ENCODE peak calls at places on chromosomes 16 and 17, in five cellular contexts. X, N, W, S and C are unnamed samples. For H3K36me3, the result is how much of the 10 kb centered on the place peaks cover.

GRCh38 chr16:31452631-31453106 is 6.6 kb upstream of the ARMC5 start:
- DNase-seq in S (peak), N (peak), X (no peak), W (no peak), C (no peak)

GRCh38 chr17:44210342-44211192 is 8.9 kb downstream of the UBTF start:
- DNase-seq in N (peak), W (peak), X (peak), S (peak), C (peak)

GRCh38 chr17:40542562-40543411 is 22.5 kb downstream of the CCR7 start:
- DNase-seq in W (peak), X (peak), N (peak), S (peak), C (no peak)

GRCh38 chr17:44552361-44552760 is 4.9 kb upstream of the FZD2 start:
- DNase-seq in X (peak), N (no peak), S (no peak), W (no peak), C (no peak)

GRCh38 chr16:14600164-14600563 is 29.9 kb downstream of the PARN start:
- DNase-seq in X (no peak), W (no peak), S (no peak), N (no peak), C (no peak)

GRCh38 chr16:82439678-82440293 is 187.0 kb upstream of the CDH13 start:
- DNase-seq in W (no peak), S (no peak), X (no peak), N (no peak), C (peak)

GRCh38 chr17:63881935-63882601 is at the start of gene GH2:
- DNase-seq in X (peak), S (no peak), N (no peak), W (peak), C (peak)

GRCh38 chr17:63446981-63447687 is 1.0 kb upstream of the CYB561 start:
- DNase-seq in S (no peak), W (peak), N (no peak), X (peak), C (no peak)

GRCh38 chr16:18582902-18583301 is 21.0 kb upstream of the NOMO2 start:
- DNase-seq in N (no peak), W (no peak), S (no peak), X (no peak), C (no peak)

GRCh38 chr17:68197091-68197996 is 50.5 kb upstream of the AMZ2 start:
- DNase-seq in S (no peak), N (peak), W (no peak), X (peak), C (no peak)

GRCh38 chr17:76368545-76368944 is 14.8 kb upstream of the PRPSAP1 start:
- DNase-seq in W (no peak), X (no peak), N (no peak), S (no peak), C (no peak)

GRCh38 chr16:64910351-64910750 is 211.5 kb downstream of the CDH11 start:
- DNase-seq in W (peak), N (peak), S (no peak), X (no peak), C (no peak)

GRCh38 chr16:30743690-30744089 is 4.5 kb upstream of the PHKG2 start:
- DNase-seq in N (peak), S (peak), X (no peak), W (no peak), C (no peak)

GRCh38 chr17:64084086-64084939 is 45.6 kb downstream of the ERN1 start:
- DNase-seq in N (no peak), X (peak), W (peak), S (no peak), C (no peak)

GRCh38 chr17:73650147-73650546 is 5.9 kb upstream of the SDK2 start:
- DNase-seq in W (no peak), X (no peak), N (peak), S (no peak), C (peak)

GRCh38 chr17:28563475-28563874 is 7.8 kb downstream of the PIGS start:
- DNase-seq in N (no peak), X (no peak), W (no peak), S (no peak), C (no peak)

GRCh38 chr17:6420173-6420641 is 14.7 kb downstream of the AIPL1 start:
- DNase-seq in W (peak), S (no peak), N (no peak), X (no peak), C (no peak)

GRCh38 chr17:21129023-21129681 is 2.4 kb downstream of the DHRS7B start:
- DNase-seq in X (no peak), W (peak), S (no peak), N (no peak), C (no peak)

GRCh38 chr16:71188956-71189712 is 41.4 kb downstream of the HYDIN start:
- DNase-seq in X (no peak), S (no peak), W (no peak), N (no peak), C (no peak)

GRCh38 chr16:80718480-80719220 is 85.7 kb downstream of the CDYL2 start:
- DNase-seq in W (peak), X (no peak), N (no peak), S (no peak), C (no peak)

GRCh38 chr16:85221810-85222150 is 109.5 kb upstream of the CIBAR2 start:
- DNase-seq in S (no peak), X (no peak), N (no peak), W (no peak), C (no peak)

GRCh38 chr17:80021600-80021999 is 14.1 kb downstream of the TBC1D16 start:
- DNase-seq in X (no peak), N (no peak), W (no peak), S (no peak), C (no peak)

GRCh38 chr16:88379694-88380040 is 3.1 kb upstream of the ZNF469 start:
- DNase-seq in X (no peak), S (no peak), N (peak), W (no peak), C (no peak)

GRCh38 chr17:57962441-57963148 is 7.4 kb upstream of the CUEDC1 start:
- DNase-seq in X (no peak), N (peak), W (no peak), S (no peak), C (no peak)

GRCh38 chr16:81237282-81237681 is 1.2 kb upstream of the BCO1 start:
- DNase-seq in X (peak), W (peak), N (peak), S (peak), C (no peak)

GRCh38 chr16:822909-823297 is 22.4 kb upstream of the GNG13 start:
- DNase-seq in S (no peak), W (no peak), N (no peak), X (no peak), C (no peak)

GRCh38 chr17:44062871-44063270 is 3.6 kb downstream of the LSM12 start:
- DNase-seq in W (no peak), N (no peak), S (no peak), X (no peak), C (no peak)

GRCh38 chr17:9645858-9646555 is 690 bp downstream of the USP43 start:
- DNase-seq in X (peak), N (no peak), S (no peak), W (peak), C (peak)

GRCh38 chr16:11719171-11719570 is 23.5 kb downstream of the TXNDC11 start:
- DNase-seq in W (no peak), N (no peak), X (no peak), S (no peak), C (no peak)

GRCh38 chr17:29292992-29293889 is 707 bp downstream of the NUFIP2 start:
- DNase-seq in S (peak), X (peak), N (peak), W (peak), C (peak)

GRCh38 chr17:40530531-40530987 is 29.1 kb upstream of the TNS4 start:
- DNase-seq in N (no peak), W (no peak), S (peak), X (peak), C (no peak)

GRCh38 chr16:85412911-85413520 is 200.1 kb upstream of the GSE1 start:
- DNase-seq in W (no peak), S (peak), X (peak), N (peak), C (no peak)

GRCh38 chr17:82272495-82273326 is 789 bp downstream of the CSNK1D start:
- DNase-seq in W (peak), X (peak), S (no peak), N (peak), C (peak)

GRCh38 chr17:78176548-78177025 is 8.2 kb downstream of the SYNGR2 start:
- DNase-seq in W (peak), S (peak), X (peak), N (peak), C (peak)

GRCh38 chr16:3654249-3654991 is at the start of gene DNASE1:
- DNase-seq in N (peak), W (peak), X (peak), S (peak), C (peak)

GRCh38 chr17:10646393-10646990 is 10.6 kb downstream of the MYH3 start:
- DNase-seq in W (peak), X (peak), S (peak), N (peak), C (peak)

GRCh38 chr16:79050063-79050462 is 550.5 kb downstream of the MAF start:
- DNase-seq in X (no peak), N (no peak), S (no peak), W (no peak), C (no peak)

GRCh38 chr17:5283531-5284315 is 1.6 kb downstream of the RABEP1 start:
- DNase-seq in X (no peak), S (no peak), N (no peak), W (no peak), C (no peak)

GRCh38 chr17:65287040-65287439 is 149.9 kb downstream of the RGS9 start:
- DNase-seq in S (no peak), X (no peak), N (no peak), W (no peak), C (no peak)

GRCh38 chr17:1252203-1252608 is 18.0 kb upstream of the BHLHA9 start:
- DNase-seq in N (no peak), S (no peak), W (peak), X (no peak), C (no peak)

DNA sequence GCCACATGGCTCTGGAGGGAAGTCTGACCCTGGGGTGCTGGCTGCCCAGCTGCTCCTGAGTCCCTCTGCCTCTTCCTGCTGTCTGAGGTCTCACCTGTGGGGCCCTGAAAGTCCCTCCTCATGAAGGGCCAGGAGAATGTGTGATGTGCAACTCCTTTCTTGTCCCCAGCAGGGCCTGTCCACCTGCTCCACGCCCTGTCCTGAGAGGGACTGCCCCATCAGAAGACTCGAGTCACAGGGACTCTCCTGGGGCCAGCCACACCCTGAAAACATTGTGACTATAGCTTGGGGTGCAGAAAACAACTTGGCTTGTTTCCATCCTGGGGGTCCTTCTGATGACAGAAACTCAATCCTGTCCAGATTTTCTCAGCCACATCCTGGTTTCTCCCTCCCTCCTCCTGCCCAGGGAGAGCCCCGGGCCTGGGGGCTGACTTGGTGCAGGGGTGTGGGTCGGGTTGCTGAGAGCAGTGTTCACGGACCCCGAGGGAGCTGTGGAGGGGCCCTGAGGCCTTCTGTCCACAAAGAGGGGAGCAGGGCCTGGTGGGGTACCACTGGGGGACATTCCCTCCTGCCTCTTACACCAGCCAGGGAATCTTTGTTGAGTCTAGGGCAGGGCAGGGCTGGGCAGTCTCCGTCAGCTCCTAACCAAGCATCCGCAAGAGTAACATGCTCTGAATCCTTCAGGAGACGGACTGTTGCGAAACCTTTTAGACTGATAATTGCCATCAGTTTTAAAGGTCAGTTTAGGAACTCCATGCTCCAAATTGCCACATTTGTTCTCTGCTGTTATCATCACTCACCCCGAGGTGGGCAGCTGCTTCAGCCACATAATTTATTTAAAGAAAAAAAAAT is 45.9 kb downstream of the NT5M start:
- DNase-seq in X (peak), W (no peak), N (no peak), S (peak), C (no peak)
- H3K27ac ChIP-seq in X (no peak), W (no peak), N (no peak), S (no peak), C (no peak)

DNA sequence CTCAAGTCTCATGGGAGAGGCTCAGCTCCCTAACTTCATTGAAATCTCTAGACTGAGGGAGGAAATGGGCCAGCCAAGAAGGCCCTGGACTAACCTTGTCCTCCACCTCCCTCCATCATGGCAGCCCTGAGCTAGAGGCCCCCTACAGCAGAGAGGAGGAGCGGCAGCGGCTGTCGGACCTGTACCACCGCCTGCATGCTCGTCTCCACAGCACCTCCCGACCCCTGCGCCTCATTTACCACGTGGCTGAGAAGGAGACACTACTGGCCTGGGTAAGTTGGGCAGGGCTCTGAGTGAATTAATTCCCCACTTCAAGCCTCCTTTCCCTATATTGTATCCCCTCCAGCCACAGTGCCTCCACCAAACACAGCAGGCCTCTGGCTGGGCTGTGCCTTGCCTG is 3.8 kb upstream of the SYCE1L start:
- DNase-seq in S (no peak), N (no peak), X (no peak), W (no peak), C (no peak)
- H3K36me3 ChIP-seq in S (half or more), N (under half), X (under half), W (under half), C (half or more)

DNA sequence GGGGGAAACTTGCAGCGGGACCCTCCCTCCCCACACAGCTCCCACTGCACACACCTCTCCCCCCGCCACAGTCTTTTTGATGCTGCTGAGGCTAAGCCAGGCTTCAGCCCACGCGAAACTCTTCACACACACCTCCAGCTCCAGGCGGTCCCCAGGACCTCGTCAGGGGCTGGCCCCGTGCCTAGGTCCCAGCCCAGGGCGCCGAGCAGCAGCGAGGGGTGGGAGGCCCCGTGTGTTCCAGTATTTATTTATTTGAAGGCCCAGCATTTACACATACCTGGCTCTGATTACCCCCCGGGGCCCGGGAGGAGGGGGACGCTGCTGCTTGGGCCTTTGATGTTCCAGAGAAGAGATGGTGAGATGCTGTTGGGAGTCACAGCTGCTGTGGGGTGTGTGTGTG is 44.9 kb upstream of the DLX4 start:
- DNase-seq in S (no peak), X (no peak), W (no peak), N (no peak), C (no peak)
- H3K27ac ChIP-seq in S (no peak), X (no peak), W (no peak), N (no peak), C (no peak)

GRCh38 chr16:56749806-56750491 is 20.0 kb downstream of the NUP93 start:
- DNase-seq in W (no peak), N (no peak), S (no peak), X (no peak), C (no peak)
- H3K36me3 ChIP-seq in W (under half), N (under half), S (under half), X (under half), C (under half)

DNA sequence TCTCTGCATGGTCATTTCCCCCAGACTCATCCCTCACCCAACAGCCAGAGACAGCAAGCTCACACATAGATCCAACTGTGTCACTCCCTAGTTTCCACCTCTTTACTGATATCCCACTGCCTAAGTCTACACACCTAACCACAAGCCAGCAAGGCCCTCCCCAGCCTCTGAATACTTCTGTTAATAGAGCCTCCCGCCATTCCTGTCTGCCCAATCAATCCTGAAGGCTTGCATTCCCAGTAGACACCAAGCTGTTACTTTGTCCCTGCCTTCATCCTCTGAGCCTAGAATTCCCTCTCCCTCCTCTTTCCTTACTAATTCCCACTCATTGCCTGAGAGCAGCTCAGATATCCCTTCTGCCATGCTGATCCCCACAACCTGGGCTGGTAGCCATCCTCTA is 4.7 kb downstream of the C17orf113 start:
- DNase-seq in X (no peak), S (no peak), N (no peak), W (no peak), C (no peak)
- H3K27ac ChIP-seq in X (no peak), S (no peak), N (no peak), W (no peak), C (no peak)

DNA sequence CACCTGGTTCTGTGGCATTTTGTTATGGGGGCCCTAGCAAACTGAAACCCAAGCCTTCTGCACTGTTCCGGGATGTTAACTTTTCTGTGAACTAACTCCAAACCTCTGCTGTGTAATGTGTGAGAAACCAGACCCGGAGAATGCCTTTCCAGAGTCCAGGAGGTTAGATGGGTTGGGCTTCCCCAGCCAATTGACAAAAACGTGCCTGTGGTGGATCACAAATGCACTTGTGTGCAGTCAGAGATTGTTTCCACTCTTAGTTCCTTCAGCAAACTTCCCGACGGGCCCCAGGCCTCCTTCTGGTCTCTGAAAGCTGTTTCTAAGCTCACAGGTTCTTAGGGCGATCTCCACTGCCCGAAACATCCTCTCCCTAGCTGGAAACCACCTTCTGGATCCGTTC is 13.7 kb upstream of the GGA2 start:
- DNase-seq in X (no peak), W (no peak), N (no peak), S (no peak), C (no peak)
- H3K36me3 ChIP-seq in X (under half), W (under half), N (under half), S (half or more), C (under half)

DNA sequence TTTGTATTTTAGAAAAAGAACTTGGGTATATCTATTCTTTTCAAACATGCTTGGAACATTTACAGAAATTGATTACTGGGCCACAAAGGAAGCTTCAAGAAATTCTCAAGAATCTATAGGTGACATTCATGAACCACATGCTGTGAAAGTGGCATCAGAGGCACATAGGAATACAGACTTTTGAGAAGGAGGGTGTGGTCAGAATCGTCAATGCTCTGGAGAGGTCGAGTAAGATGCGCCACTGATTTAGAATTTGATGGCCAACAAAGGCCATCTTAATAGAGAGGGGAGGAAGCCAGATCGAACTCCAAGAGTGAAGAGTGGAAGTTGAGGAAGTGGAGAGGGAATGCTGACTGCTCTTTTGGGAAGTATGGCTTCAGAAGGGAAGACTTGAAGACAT is 3.5 kb upstream of the NSMCE1 start:
- DNase-seq in X (no peak), S (no peak), W (no peak), N (no peak), C (no peak)
- H3K27ac ChIP-seq in X (no peak), S (no peak), W (no peak), N (no peak), C (no peak)

DNA sequence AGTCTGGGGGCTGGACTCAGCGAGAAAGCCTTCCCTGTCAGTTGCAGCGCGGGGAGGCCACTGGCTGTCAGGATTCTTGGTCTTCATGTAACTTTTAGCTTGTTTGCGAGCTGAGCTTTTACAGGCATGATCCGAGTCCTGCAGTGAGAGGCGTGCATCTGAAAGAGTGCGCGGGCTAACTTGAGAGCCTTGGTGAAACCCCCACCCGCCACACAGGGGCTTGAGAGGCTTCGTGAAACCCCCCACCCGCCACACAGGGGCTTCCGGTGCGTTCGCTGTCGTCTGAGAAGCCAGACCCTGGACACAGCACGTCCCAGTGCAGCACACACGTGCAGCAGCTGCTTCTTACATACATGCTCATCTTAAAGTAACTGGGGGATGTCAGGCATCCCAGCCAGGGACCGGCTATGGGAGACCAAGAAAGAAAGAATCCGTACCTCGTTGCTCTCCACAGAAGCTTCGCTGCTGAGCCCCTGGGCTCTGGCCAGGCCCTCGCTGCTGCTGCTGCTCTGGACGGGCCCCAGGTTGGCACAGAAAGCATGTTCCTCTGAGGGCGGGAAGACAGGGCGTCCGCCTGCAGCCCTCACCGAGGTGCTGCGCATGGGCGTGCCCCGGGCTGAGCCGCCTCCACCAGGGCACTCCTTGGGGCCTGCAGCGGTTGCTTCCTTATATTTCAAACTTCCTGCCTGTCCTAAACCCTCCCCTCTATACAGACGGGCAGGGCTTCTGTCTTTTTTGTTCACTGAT is 7.8 kb downstream of the NUDT16L1 start:
- DNase-seq in W (no peak), N (peak), S (no peak), X (no peak), C (no peak)
- H3K36me3 ChIP-seq in W (under half), N (under half), S (half or more), X (under half), C (under half)